ENCODE peak calls at places on chromosomes 2 and 18, in five cellular contexts. U is A549, W is astrocyte of the spinal cord, D is left lung, O is epithelial cell of proximal tubule. I is an unnamed sample.

GRCh38 chr18:37529296-37529695 is 36.3 kb downstream of the CELF4 start:
- DNase-seq in U (no peak), W (no peak), D (no peak), O (no peak), I (no peak)

GRCh38 chr2:37836270-37836669 is 88.8 kb upstream of the RMDN2 start:
- DNase-seq in U (no peak), W (no peak), D (no peak), O (no peak), I (no peak)

GRCh38 chr18:7733642-7734041 is 166.5 kb downstream of the PTPRM start:
- DNase-seq in U (peak), W (no peak), D (no peak), O (no peak), I (no peak)

GRCh38 chr2:236684534-236685256 is 115.1 kb downstream of the ACKR3 start:
- DNase-seq in U (no peak), W (no peak), D (no peak), O (no peak), I (no peak)

GRCh38 chr2:6401301-6401700 is 464.4 kb downstream of the CMPK2 start:
- DNase-seq in U (no peak), W (peak), D (no peak), O (no peak), I (peak)

GRCh38 chr2:6955523-6956136 is 38.4 kb downstream of the RNF144A start:
- DNase-seq in U (no peak), W (no peak), D (no peak), O (no peak), I (no peak)

GRCh38 chr2:86661333-86661732 is 37.7 kb upstream of the RNF103 start:
- DNase-seq in U (peak), W (peak), D (no peak), O (no peak), I (peak)

GRCh38 chr2:49028101-49028500 is 126.2 kb downstream of the FSHR start:
- DNase-seq in U (no peak), W (no peak), D (no peak), O (peak), I (no peak)

GRCh38 chr2:49261791-49262190 is 107.5 kb upstream of the FSHR start:
- DNase-seq in U (no peak), W (no peak), D (no peak), O (no peak), I (no peak)

GRCh38 chr2:165969227-165969626 is 15.7 kb upstream of the TTC21B start:
- DNase-seq in U (no peak), W (no peak), D (no peak), O (no peak), I (peak)

GRCh38 chr18:55290898-55291297 is 297.1 kb downstream of the TCF4 start:
- DNase-seq in U (no peak), W (peak), D (no peak), O (no peak), I (peak)

GRCh38 chr18:76459312-76459686 is 35.7 kb downstream of the ZNF516 start:
- DNase-seq in U (no peak), W (no peak), D (no peak), O (no peak), I (no peak)

GRCh38 chr2:208642125-208642779 is 235.7 kb downstream of the PTH2R start:
- DNase-seq in U (no peak), W (no peak), D (no peak), O (no peak), I (no peak)

GRCh38 chr2:214543386-214543955 is 132.6 kb downstream of the VWC2L start:
- DNase-seq in U (no peak), W (peak), D (no peak), O (peak), I (peak)

GRCh38 chr18:8654482-8655451 is 45.5 kb downstream of the RAB12 start:
- DNase-seq in U (peak), W (no peak), D (no peak), O (no peak), I (peak)

GRCh38 chr2:32553829-32554432 is 73.9 kb upstream of the TTC27 start:
- DNase-seq in U (peak), W (peak), D (no peak), O (no peak), I (peak)
- TF ChIP-seq CTCF in U (peak), W (peak), D (peak), O (peak), I (peak)

DNA sequence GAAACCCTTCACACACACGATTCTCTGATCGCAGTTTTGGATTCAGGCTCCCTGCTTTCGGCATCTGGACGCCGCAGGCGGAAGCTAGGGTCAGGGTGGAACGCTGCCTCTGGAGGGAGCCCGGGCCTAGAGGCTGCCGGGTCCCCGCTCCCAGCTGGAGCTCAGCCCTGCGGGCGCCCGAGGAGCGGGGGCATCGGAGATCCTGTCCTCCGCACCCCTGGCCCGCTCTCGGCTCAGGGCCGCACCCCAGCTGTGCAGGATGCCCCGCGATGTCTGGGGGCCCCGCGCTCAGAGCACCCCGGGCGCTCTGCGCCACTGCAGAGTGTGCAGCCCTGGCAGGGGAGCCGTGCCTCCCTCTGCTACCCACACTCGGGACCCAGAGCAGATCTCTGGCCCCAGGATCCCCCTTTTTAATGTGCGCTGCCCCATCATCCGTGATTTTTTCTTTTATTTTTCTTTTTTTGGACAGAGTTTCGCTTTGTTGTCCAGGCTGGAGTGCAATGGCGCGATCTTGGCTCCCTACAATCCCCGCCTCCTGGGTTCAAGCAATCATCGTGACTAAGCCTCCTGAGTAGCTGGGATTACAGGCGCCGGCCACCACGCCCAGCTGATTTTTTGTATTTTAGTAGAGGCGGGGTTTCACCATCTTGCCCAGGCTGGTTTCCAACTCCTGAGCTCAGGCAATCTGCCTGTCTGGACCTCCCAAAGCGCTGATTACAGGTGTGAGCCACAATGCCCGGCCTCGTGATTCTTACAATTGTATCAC is 54.8 kb upstream of the TUBA3E start:
- DNase-seq in U (peak), W (no peak), D (peak), O (no peak), I (peak)
- H3K4me3 ChIP-seq in U (peak), W (peak), D (no peak), O (no peak), I (no peak)

GRCh38 chr2:238160206-238161129 is 1.7 kb downstream of the ERFE start:
- DNase-seq in U (peak), W (no peak), D (no peak), O (no peak), I (no peak)
- TF ChIP-seq CTCF in U (peak), W (peak), D (no peak), O (peak), I (peak)

GRCh38 chr2:1743396-1744150 is 742 bp downstream of the PXDN start:
- DNase-seq in U (no peak), W (peak), D (peak), O (no peak), I (peak)
- H3K4me3 ChIP-seq in U (peak), W (peak), D (peak), O (peak), I (peak)

GRCh38 chr18:44968336-44968735 is 287.6 kb downstream of the SETBP1 start:
- DNase-seq in U (no peak), W (no peak), D (no peak), O (no peak), I (peak)

GRCh38 chr18:44969214-44969842 is 288.6 kb downstream of the SETBP1 start:
- DNase-seq in U (no peak), W (peak), D (no peak), O (no peak), I (peak)

GRCh38 chr18:44977856-44978255 is 297.2 kb downstream of the SETBP1 start:
- DNase-seq in U (no peak), W (no peak), D (no peak), O (no peak), I (no peak)

GRCh38 chr18:44974174-44974573 is 293.5 kb downstream of the SETBP1 start:
- DNase-seq in U (no peak), W (no peak), D (no peak), O (no peak), I (no peak)

GRCh38 chr18:44973282-44973681 is 292.6 kb downstream of the SETBP1 start:
- DNase-seq in U (peak), W (peak), D (no peak), O (no peak), I (peak)
- TF ChIP-seq CTCF in U (no peak), W (peak), D (no peak), O (peak), I (peak)

DNA sequence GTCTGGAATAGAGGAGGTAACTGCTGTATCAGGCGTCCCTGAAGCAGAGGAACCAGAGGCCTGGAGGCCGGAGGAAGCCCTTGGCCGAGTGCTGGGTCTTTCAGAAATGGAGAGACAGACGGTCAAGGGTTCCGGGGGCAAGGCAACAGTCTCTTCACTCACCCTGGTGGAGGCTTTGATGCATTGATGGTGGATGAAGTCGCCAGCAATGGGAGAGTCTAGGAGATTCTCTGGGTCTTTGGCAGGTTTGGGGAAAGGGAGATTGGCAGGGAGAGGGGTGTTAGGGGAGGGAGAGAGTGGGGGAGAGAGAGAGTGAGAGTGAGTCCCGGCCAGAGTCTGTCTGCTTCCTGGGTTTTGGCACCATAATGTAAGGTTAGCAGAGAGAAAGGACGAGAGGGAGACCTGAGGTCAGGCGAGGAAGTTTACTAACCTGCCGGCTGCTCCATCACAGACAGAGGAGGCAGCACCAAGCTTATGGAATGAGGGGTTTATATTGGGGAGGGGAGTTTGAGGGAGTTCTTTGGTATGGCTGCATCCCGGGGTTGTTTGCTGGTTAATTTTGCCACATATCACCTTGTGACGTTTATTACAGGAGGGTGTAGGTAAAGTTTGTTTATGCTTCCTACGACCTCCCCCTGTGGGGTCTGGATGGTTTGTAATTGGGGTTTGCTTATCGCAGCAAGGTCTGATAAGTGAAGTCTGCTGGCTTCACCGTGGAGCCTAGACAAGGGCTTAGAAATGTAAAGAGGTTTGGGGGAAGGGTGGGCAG is 19.6 kb downstream of the COMMD1 start:
- DNase-seq in U (no peak), W (no peak), D (no peak), O (no peak), I (no peak)
- H3K4me3 ChIP-seq in U (no peak), W (no peak), D (no peak), O (no peak), I (no peak)

DNA sequence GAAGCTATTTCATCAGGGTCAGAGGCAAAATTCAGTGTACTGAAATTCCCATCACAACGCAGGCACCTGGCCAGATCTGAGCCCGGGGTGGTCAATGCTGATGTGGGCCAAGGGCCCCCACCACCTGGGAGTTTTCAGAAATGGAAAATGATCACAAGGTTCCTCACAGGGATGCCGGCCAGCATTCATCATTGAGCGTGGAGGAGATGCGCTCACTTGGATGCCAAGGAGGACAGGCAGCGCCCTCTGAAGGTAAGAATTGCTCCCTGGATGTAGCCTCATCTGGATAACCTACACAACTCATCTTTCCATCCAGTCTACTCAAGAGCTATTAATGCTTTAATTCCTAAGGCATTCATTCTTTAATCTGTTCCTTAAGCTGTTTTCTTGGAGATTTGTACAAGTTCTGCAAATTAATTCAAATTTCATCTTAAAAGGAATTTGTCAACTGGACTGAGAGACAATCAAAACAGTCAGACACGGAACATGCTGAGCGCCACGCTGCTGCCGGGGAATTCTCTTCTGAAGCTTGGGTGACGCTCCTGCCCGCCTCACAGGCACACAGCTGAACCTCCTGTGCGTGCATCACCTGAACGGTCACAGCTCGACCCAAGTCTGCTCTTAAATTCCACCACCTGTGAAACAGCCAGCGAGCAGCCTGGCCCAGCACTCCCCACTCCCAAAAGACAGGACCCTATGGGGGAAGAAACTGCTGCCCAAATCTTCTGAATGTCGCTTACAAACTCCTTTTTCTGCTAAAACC is 206.7 kb downstream of the HDAC4 start:
- DNase-seq in U (peak), W (no peak), D (peak), O (no peak), I (peak)
- TF ChIP-seq CTCF in U (peak), W (peak), D (no peak), O (no peak), I (peak)

GRCh38 chr2:101306410-101306809 is 2.1 kb downstream of the RNF149 start:
- DNase-seq in U (no peak), W (no peak), D (no peak), O (no peak), I (no peak)
- H3K4me3 ChIP-seq in U (peak), W (peak), D (peak), O (peak), I (peak)

I was measured in fibroblast of mammary gland.